ENCODE peak calls at places on chromosome X, in four cellular contexts. One of them, this sample, is unnamed.

GRCh38 chrX:23317799-23318724 is 16.6 kb upstream of the PTCHD1 start:
- DNase-seq in NCI-H1930: no peak
- DNase-seq in stimulated activated CD4-positive, alpha-beta T cell treated with anti-CD3 and anti-CD28 coated beads, TNF-alpha, amount 100 ng/mL, for 4 hours: no peak
- DNase-seq in putamen: no peak
- DNase-seq in this sample: no peak

GRCh38 chrX:134603806-134604700 is 54.2 kb downstream of the PLAC1 start:
- DNase-seq in NCI-H1930: no peak
- DNase-seq in stimulated activated CD4-positive, alpha-beta T cell treated with anti-CD3 and anti-CD28 coated beads, TNF-alpha, amount 100 ng/mL, for 4 hours: no peak
- DNase-seq in putamen: no peak
- DNase-seq in this sample: no peak

GRCh38 chrX:10282490-10282889 is 125.7 kb downstream of the CLCN4 start:
- DNase-seq in NCI-H1930: no peak
- DNase-seq in stimulated activated CD4-positive, alpha-beta T cell treated with anti-CD3 and anti-CD28 coated beads, TNF-alpha, amount 100 ng/mL, for 4 hours: no peak
- DNase-seq in putamen: no peak
- DNase-seq in this sample: no peak

GRCh38 chrX:122219735-122220134 is 964.3 kb upstream of the GRIA3 start:
- DNase-seq in NCI-H1930: no peak
- DNase-seq in stimulated activated CD4-positive, alpha-beta T cell treated with anti-CD3 and anti-CD28 coated beads, TNF-alpha, amount 100 ng/mL, for 4 hours: no peak
- DNase-seq in putamen: no peak
- DNase-seq in this sample: no peak

GRCh38 chrX:81168391-81168790 is 33.3 kb downstream of the HMGN5 start:
- DNase-seq in NCI-H1930: no peak
- DNase-seq in stimulated activated CD4-positive, alpha-beta T cell treated with anti-CD3 and anti-CD28 coated beads, TNF-alpha, amount 100 ng/mL, for 4 hours: no peak
- DNase-seq in putamen: no peak
- DNase-seq in this sample: no peak

GRCh38 chrX:72394518-72395163 is 88.9 kb upstream of the CITED1 start:
- DNase-seq in NCI-H1930: no peak
- DNase-seq in stimulated activated CD4-positive, alpha-beta T cell treated with anti-CD3 and anti-CD28 coated beads, TNF-alpha, amount 100 ng/mL, for 4 hours: no peak
- DNase-seq in putamen: peak
- DNase-seq in this sample: no peak

GRCh38 chrX:22952011-22952410 is 47.7 kb upstream of the DDX53 start:
- DNase-seq in NCI-H1930: no peak
- DNase-seq in stimulated activated CD4-positive, alpha-beta T cell treated with anti-CD3 and anti-CD28 coated beads, TNF-alpha, amount 100 ng/mL, for 4 hours: no peak
- DNase-seq in putamen: no peak
- DNase-seq in this sample: no peak

GRCh38 chrX:70479197-70479969 is 34.7 kb downstream of the DLG3 start:
- DNase-seq in NCI-H1930: no peak
- DNase-seq in stimulated activated CD4-positive, alpha-beta T cell treated with anti-CD3 and anti-CD28 coated beads, TNF-alpha, amount 100 ng/mL, for 4 hours: no peak
- DNase-seq in putamen: peak
- DNase-seq in this sample: no peak

GRCh38 chrX:28960063-28960462 is 372.8 kb downstream of the IL1RAPL1 start:
- DNase-seq in NCI-H1930: no peak
- DNase-seq in stimulated activated CD4-positive, alpha-beta T cell treated with anti-CD3 and anti-CD28 coated beads, TNF-alpha, amount 100 ng/mL, for 4 hours: no peak
- DNase-seq in putamen: no peak
- DNase-seq in this sample: no peak

GRCh38 chrX:119235872-119236598 is at the start of gene PGRMC1:
- DNase-seq in NCI-H1930: peak
- DNase-seq in stimulated activated CD4-positive, alpha-beta T cell treated with anti-CD3 and anti-CD28 coated beads, TNF-alpha, amount 100 ng/mL, for 4 hours: peak
- DNase-seq in putamen: peak
- DNase-seq in this sample: peak

GRCh38 chrX:118724775-118725174 is 2.6 kb upstream of the IL13RA1 start:
- DNase-seq in NCI-H1930: no peak
- DNase-seq in stimulated activated CD4-positive, alpha-beta T cell treated with anti-CD3 and anti-CD28 coated beads, TNF-alpha, amount 100 ng/mL, for 4 hours: no peak
- DNase-seq in putamen: no peak
- DNase-seq in this sample: no peak

GRCh38 chrX:130084651-130085237 is 25.6 kb downstream of the ELF4 start:
- DNase-seq in NCI-H1930: no peak
- DNase-seq in stimulated activated CD4-positive, alpha-beta T cell treated with anti-CD3 and anti-CD28 coated beads, TNF-alpha, amount 100 ng/mL, for 4 hours: no peak
- DNase-seq in putamen: no peak
- DNase-seq in this sample: no peak

GRCh38 chrX:107971636-107972035 is 10.5 kb downstream of the TEX13B start:
- DNase-seq in NCI-H1930: no peak
- DNase-seq in stimulated activated CD4-positive, alpha-beta T cell treated with anti-CD3 and anti-CD28 coated beads, TNF-alpha, amount 100 ng/mL, for 4 hours: no peak
- DNase-seq in putamen: no peak
- DNase-seq in this sample: no peak

GRCh38 chrX:107715331-107716044 is 60.1 kb downstream of the TSC22D3 start:
- DNase-seq in NCI-H1930: no peak
- DNase-seq in stimulated activated CD4-positive, alpha-beta T cell treated with anti-CD3 and anti-CD28 coated beads, TNF-alpha, amount 100 ng/mL, for 4 hours: no peak
- DNase-seq in putamen: no peak
- DNase-seq in this sample: no peak

GRCh38 chrX:8684201-8684600 is 47.7 kb downstream of the ANOS1 start:
- DNase-seq in NCI-H1930: no peak
- DNase-seq in stimulated activated CD4-positive, alpha-beta T cell treated with anti-CD3 and anti-CD28 coated beads, TNF-alpha, amount 100 ng/mL, for 4 hours: no peak
- DNase-seq in putamen: no peak
- DNase-seq in this sample: no peak

GRCh38 chrX:102841706-102842003 is 95.4 kb upstream of the RAB40AL start:
- DNase-seq in NCI-H1930: no peak
- DNase-seq in stimulated activated CD4-positive, alpha-beta T cell treated with anti-CD3 and anti-CD28 coated beads, TNF-alpha, amount 100 ng/mL, for 4 hours: no peak
- DNase-seq in putamen: no peak
- DNase-seq in this sample: no peak

GRCh38 chrX:32408389-32408788 is 803.0 kb downstream of the DMD start:
- DNase-seq in NCI-H1930: no peak
- DNase-seq in stimulated activated CD4-positive, alpha-beta T cell treated with anti-CD3 and anti-CD28 coated beads, TNF-alpha, amount 100 ng/mL, for 4 hours: no peak
- DNase-seq in putamen: no peak
- DNase-seq in this sample: peak

GRCh38 chrX:1462110-1462509 is 9.4 kb upstream of the ASMTL start:
- DNase-seq in NCI-H1930: no peak
- DNase-seq in stimulated activated CD4-positive, alpha-beta T cell treated with anti-CD3 and anti-CD28 coated beads, TNF-alpha, amount 100 ng/mL, for 4 hours: no peak
- DNase-seq in putamen: no peak
- DNase-seq in this sample: no peak

GRCh38 chrX:48515842-48516241 is 5.8 kb upstream of the EBP start:
- DNase-seq in NCI-H1930: no peak
- DNase-seq in stimulated activated CD4-positive, alpha-beta T cell treated with anti-CD3 and anti-CD28 coated beads, TNF-alpha, amount 100 ng/mL, for 4 hours: no peak
- DNase-seq in putamen: no peak
- DNase-seq in this sample: no peak